ENCODE peak calls at places on chromosome 20, in ten cellular contexts. I, H, G, D, S, L, E, V, R and J are unnamed samples.

GRCh38 chr20:57275334-57275733 is 8.9 kb upstream of the BMP7 start:
- DNase-seq in D (no peak), V (no peak), I (no peak), L (no peak), S (no peak), G (no peak), E (no peak), H (no peak), R (no peak), J (no peak)

GRCh38 chr20:31555203-31555602 is 41.0 kb downstream of the HM13 start:
- DNase-seq in V (no peak), D (no peak), S (no peak), L (no peak), G (no peak), H (no peak), R (no peak), E (no peak), I (no peak), J (no peak)

GRCh38 chr20:59811681-59812171 is 121.7 kb downstream of the SYCP2 start:
- DNase-seq in I (no peak), S (no peak), R (no peak), H (no peak), E (no peak), L (no peak), G (no peak), V (peak), D (no peak), J (no peak)

GRCh38 chr20:36214684-36215256 is 21.5 kb upstream of the AAR2 start:
- DNase-seq in V (no peak), G (peak), I (peak), S (no peak), H (no peak), D (no peak), E (no peak), R (no peak), L (no peak), J (peak)

GRCh38 chr20:49603209-49603627 is 35.3 kb upstream of the PTGIS start:
- DNase-seq in E (no peak), R (no peak), V (no peak), D (no peak), I (peak), H (no peak), S (peak), G (peak), L (no peak), J (peak)

GRCh38 chr20:31862506-31862905 is 7.8 kb downstream of the DUSP15 start:
- DNase-seq in L (no peak), R (no peak), V (peak), D (no peak), E (no peak), S (no peak), I (no peak), G (no peak), H (no peak), J (no peak)

GRCh38 chr20:63622096-63622495 is 4.8 kb downstream of the GMEB2 start:
- DNase-seq in V (no peak), G (no peak), I (no peak), H (no peak), E (no peak), L (no peak), R (no peak), D (no peak), S (no peak), J (no peak)

GRCh38 chr20:8756410-8756809 is 312.5 kb upstream of the PLCB4 start:
- DNase-seq in G (peak), D (no peak), H (no peak), E (peak), S (peak), L (no peak), V (no peak), R (no peak), I (peak), J (peak)

GRCh38 chr20:4026093-4026601 is 10.8 kb upstream of the RNF24 start:
- DNase-seq in I (peak), S (peak), V (no peak), E (no peak), D (no peak), R (no peak), G (peak), L (no peak), H (no peak), J (peak)

GRCh38 chr20:14198416-14198815 is 139.0 kb downstream of the FLRT3 start:
- DNase-seq in H (no peak), R (no peak), S (no peak), E (no peak), D (no peak), I (no peak), G (no peak), L (no peak), V (no peak), J (peak)

GRCh38 chr20:16241911-16242310 is 331.3 kb downstream of the KIF16B start:
- DNase-seq in H (no peak), V (no peak), L (no peak), D (no peak), G (no peak), I (no peak), R (no peak), E (no peak), S (no peak), J (peak)

GRCh38 chr20:18628330-18628941 is 40.6 kb downstream of the DTD1 start:
- DNase-seq in I (no peak), V (no peak), L (peak), G (no peak), S (no peak), H (no peak), R (no peak), D (no peak), E (peak), J (peak)

GRCh38 chr20:15065794-15066193 is 728.4 kb upstream of the FLRT3 start:
- DNase-seq in R (no peak), I (no peak), D (no peak), V (peak), S (no peak), H (no peak), L (no peak), G (no peak), E (no peak), J (no peak)

GRCh38 chr20:62156592-62157386 is 13.2 kb downstream of the SS18L1 start:
- DNase-seq in R (peak), V (peak), H (peak), S (no peak), D (peak), L (peak), I (peak), E (no peak), G (peak), J (peak)

GRCh38 chr20:6162239-6162638 is 39.4 kb upstream of the FERMT1 start:
- DNase-seq in H (no peak), G (peak), L (peak), V (peak), R (no peak), S (peak), I (peak), E (no peak), D (peak), J (no peak)

GRCh38 chr20:32522775-32523612 is 62.1 kb downstream of the NOL4L start:
- DNase-seq in R (no peak), G (peak), S (no peak), I (no peak), H (no peak), L (peak), V (no peak), E (no peak), D (no peak), J (no peak)

GRCh38 chr20:50027611-50028105 is 44.9 kb downstream of the SNAI1 start:
- DNase-seq in G (peak), I (peak), S (peak), E (no peak), V (peak), R (no peak), L (no peak), D (peak), H (no peak), J (no peak)

GRCh38 chr20:61846074-61846473 is 219.6 kb downstream of the TAF4 start:
- DNase-seq in S (no peak), I (no peak), V (no peak), H (no peak), D (no peak), R (no peak), L (no peak), E (no peak), G (no peak), J (no peak)

GRCh38 chr20:19977373-19977770 is 39.8 kb upstream of the NAA20 start:
- DNase-seq in L (no peak), R (no peak), H (no peak), D (peak), V (no peak), G (no peak), E (no peak), S (no peak), I (no peak), J (no peak)

GRCh38 chr20:13396036-13396435 is 175.0 kb downstream of the ISM1 start:
- DNase-seq in S (no peak), H (no peak), E (no peak), V (no peak), D (no peak), I (no peak), R (no peak), L (no peak), G (peak), J (no peak)

GRCh38 chr20:45704969-45705637 is at the start of gene WFDC10B:
- DNase-seq in S (no peak), L (no peak), E (no peak), H (no peak), V (no peak), G (no peak), I (no peak), D (no peak), R (no peak), J (no peak)

GRCh38 chr20:3752386-3752759 is 15.2 kb downstream of the ADISSP start:
- DNase-seq in V (no peak), I (no peak), L (no peak), R (no peak), D (no peak), E (no peak), S (no peak), G (no peak), H (no peak), J (peak)

GRCh38 chr20:3734111-3734843 is 1.8 kb downstream of the HSPA12B start:
- DNase-seq in D (no peak), I (no peak), H (no peak), V (no peak), G (no peak), S (no peak), L (no peak), E (no peak), R (no peak), J (no peak)

GRCh38 chr20:40675599-40676221 is 13.3 kb downstream of the MAFB start:
- DNase-seq in S (no peak), I (no peak), G (no peak), L (no peak), E (no peak), V (no peak), H (no peak), D (no peak), R (no peak), J (no peak)

GRCh38 chr20:52484438-52484837 is 292.9 kb upstream of the ZFP64 start:
- DNase-seq in H (no peak), D (no peak), E (no peak), G (peak), R (no peak), I (no peak), L (no peak), V (no peak), S (peak), J (no peak)

GRCh38 chr20:43853918-43854317 is 60.7 kb upstream of the TOX2 start:
- DNase-seq in S (no peak), V (no peak), D (no peak), R (no peak), I (no peak), L (no peak), H (no peak), E (no peak), G (no peak), J (no peak)

GRCh38 chr20:60262967-60263603 is 304.9 kb downstream of the CDH26 start:
- DNase-seq in G (no peak), L (no peak), S (no peak), V (no peak), H (peak), E (no peak), R (peak), I (peak), D (no peak), J (peak)

GRCh38 chr20:39298116-39298515 is 336.0 kb downstream of the DHX35 start:
- DNase-seq in R (no peak), S (no peak), E (no peak), I (no peak), L (no peak), D (peak), V (no peak), H (no peak), G (no peak), J (no peak)

GRCh38 chr20:1644101-1644962 is 13.2 kb downstream of the SIRPG start:
- DNase-seq in S (no peak), D (no peak), R (no peak), I (no peak), H (no peak), V (no peak), G (no peak), L (no peak), E (no peak), J (no peak)

GRCh38 chr20:56111951-56112730 is 106.8 kb upstream of the CBLN4 start:
- DNase-seq in V (no peak), L (no peak), H (no peak), S (no peak), E (no peak), G (no peak), D (peak), R (no peak), I (no peak), J (no peak)